ENCODE peak calls at places on chromosomes 12 and 14, in five cellular contexts. One of them, this sample, is unnamed.

GRCh38 chr12:29198901-29199300 is 49.8 kb downstream of the FAR2 start:
- DNase-seq in HFF-Myc: no peak
- DNase-seq in AG10803: no peak
- DNase-seq in glutamatergic neuron: no peak
- DNase-seq in foreskin keratinocyte: peak
- DNase-seq in this sample: no peak

GRCh38 chr14:33996450-33996849 is 45.6 kb upstream of the EGLN3 start:
- DNase-seq in foreskin keratinocyte: no peak
- DNase-seq in glutamatergic neuron: no peak
- DNase-seq in HFF-Myc: no peak
- DNase-seq in AG10803: no peak
- DNase-seq in this sample: no peak

GRCh38 chr12:5081016-5081415 is 37.3 kb downstream of the KCNA5 start:
- DNase-seq in glutamatergic neuron: peak
- DNase-seq in foreskin keratinocyte: no peak
- DNase-seq in AG10803: no peak
- DNase-seq in HFF-Myc: no peak
- DNase-seq in this sample: peak

GRCh38 chr12:73053903-73054302 is 781.7 kb downstream of the TRHDE start:
- DNase-seq in AG10803: no peak
- DNase-seq in foreskin keratinocyte: no peak
- DNase-seq in glutamatergic neuron: no peak
- DNase-seq in HFF-Myc: no peak
- DNase-seq in this sample: no peak

GRCh38 chr12:108309674-108310312 is 29.3 kb downstream of the CMKLR1 start:
- DNase-seq in AG10803: no peak
- DNase-seq in foreskin keratinocyte: no peak
- DNase-seq in glutamatergic neuron: no peak
- DNase-seq in HFF-Myc: no peak
- DNase-seq in this sample: no peak

GRCh38 chr12:76558684-76559276 is 791 bp downstream of the OSBPL8 start:
- DNase-seq in HFF-Myc: no peak
- DNase-seq in AG10803: peak
- DNase-seq in foreskin keratinocyte: no peak
- DNase-seq in glutamatergic neuron: peak
- DNase-seq in this sample: peak

GRCh38 chr12:52683575-52684300 is 3.5 kb upstream of the KRT1 start:
- DNase-seq in foreskin keratinocyte: no peak
- DNase-seq in HFF-Myc: no peak
- DNase-seq in glutamatergic neuron: no peak
- DNase-seq in AG10803: no peak
- DNase-seq in this sample: no peak

GRCh38 chr14:98176910-98177309 is 1095.1 kb downstream of the BCL11B start:
- DNase-seq in glutamatergic neuron: no peak
- DNase-seq in AG10803: no peak
- DNase-seq in HFF-Myc: no peak
- DNase-seq in foreskin keratinocyte: no peak
- DNase-seq in this sample: no peak

GRCh38 chr12:32765906-32766305 is 10.2 kb upstream of the YARS2 start:
- DNase-seq in AG10803: no peak
- DNase-seq in HFF-Myc: no peak
- DNase-seq in glutamatergic neuron: no peak
- DNase-seq in foreskin keratinocyte: no peak
- DNase-seq in this sample: no peak

GRCh38 chr12:51915003-51915625 is 7.8 kb downstream of the ACVRL1 start:
- DNase-seq in AG10803: no peak
- DNase-seq in glutamatergic neuron: no peak
- DNase-seq in foreskin keratinocyte: no peak
- DNase-seq in HFF-Myc: no peak
- DNase-seq in this sample: no peak

GRCh38 chr12:70617450-70617849 is 19.8 kb downstream of the PTPRB start:
- DNase-seq in glutamatergic neuron: no peak
- DNase-seq in AG10803: no peak
- DNase-seq in foreskin keratinocyte: no peak
- DNase-seq in HFF-Myc: no peak
- DNase-seq in this sample: no peak

GRCh38 chr12:16939871-16940306 is 333.9 kb upstream of the LMO3 start:
- DNase-seq in AG10803: peak
- DNase-seq in HFF-Myc: peak
- DNase-seq in glutamatergic neuron: peak
- DNase-seq in foreskin keratinocyte: peak
- DNase-seq in this sample: no peak

GRCh38 chr12:124418791-124419190 is 123.9 kb downstream of the RFLNA start:
- DNase-seq in glutamatergic neuron: no peak
- DNase-seq in HFF-Myc: no peak
- DNase-seq in foreskin keratinocyte: no peak
- DNase-seq in AG10803: no peak
- DNase-seq in this sample: no peak

GRCh38 chr12:114476159-114476558 is 70.2 kb upstream of the TBX5 start:
- DNase-seq in foreskin keratinocyte: no peak
- DNase-seq in AG10803: peak
- DNase-seq in glutamatergic neuron: no peak
- DNase-seq in HFF-Myc: peak
- DNase-seq in this sample: no peak

GRCh38 chr14:55974046-55974582 is 144.1 kb upstream of the PELI2 start:
- DNase-seq in foreskin keratinocyte: no peak
- DNase-seq in AG10803: no peak
- DNase-seq in HFF-Myc: no peak
- DNase-seq in glutamatergic neuron: no peak
- DNase-seq in this sample: no peak

GRCh38 chr12:71303199-71303598 is 136.4 kb upstream of the LGR5 start:
- DNase-seq in HFF-Myc: no peak
- DNase-seq in foreskin keratinocyte: peak
- DNase-seq in glutamatergic neuron: no peak
- DNase-seq in AG10803: no peak
- DNase-seq in this sample: no peak

GRCh38 chr14:72975776-72976175 is 49.5 kb downstream of the DCAF4 start:
- DNase-seq in glutamatergic neuron: no peak
- DNase-seq in foreskin keratinocyte: no peak
- DNase-seq in HFF-Myc: no peak
- DNase-seq in AG10803: no peak
- DNase-seq in this sample: no peak

GRCh38 chr12:12724421-12725085 is 7.4 kb downstream of the CDKN1B start:
- DNase-seq in HFF-Myc: no peak
- DNase-seq in AG10803: no peak
- DNase-seq in glutamatergic neuron: no peak
- DNase-seq in foreskin keratinocyte: no peak
- DNase-seq in this sample: no peak

GRCh38 chr12:82363990-82364389 is 5.7 kb downstream of the METTL25 start:
- DNase-seq in AG10803: no peak
- DNase-seq in foreskin keratinocyte: no peak
- DNase-seq in HFF-Myc: no peak
- DNase-seq in glutamatergic neuron: no peak
- DNase-seq in this sample: no peak

GRCh38 chr12:21888464-21888863 is 52.8 kb downstream of the ABCC9 start:
- DNase-seq in glutamatergic neuron: no peak
- DNase-seq in foreskin keratinocyte: no peak
- DNase-seq in AG10803: no peak
- DNase-seq in HFF-Myc: no peak
- DNase-seq in this sample: no peak

GRCh38 chr14:105974902-105975301 is 448.5 kb downstream of the TMEM121 start:
- DNase-seq in AG10803: no peak
- DNase-seq in foreskin keratinocyte: no peak
- DNase-seq in HFF-Myc: no peak
- DNase-seq in glutamatergic neuron: no peak
- DNase-seq in this sample: no peak

GRCh38 chr12:64389154-64389553 is 1.4 kb downstream of the C12orf56 start:
- DNase-seq in foreskin keratinocyte: no peak
- DNase-seq in AG10803: no peak
- DNase-seq in glutamatergic neuron: no peak
- DNase-seq in HFF-Myc: no peak
- DNase-seq in this sample: no peak

GRCh38 chr12:54740882-54741281 is 92.7 kb upstream of the DCD start:
- DNase-seq in glutamatergic neuron: no peak
- DNase-seq in AG10803: no peak
- DNase-seq in foreskin keratinocyte: no peak
- DNase-seq in HFF-Myc: no peak
- DNase-seq in this sample: no peak

GRCh38 chr12:92608418-92609091 is 94.2 kb upstream of the PLEKHG7 start:
- DNase-seq in AG10803: peak
- DNase-seq in glutamatergic neuron: no peak
- DNase-seq in HFF-Myc: no peak
- DNase-seq in foreskin keratinocyte: no peak
- DNase-seq in this sample: no peak

GRCh38 chr12:45284096-45284901 is 68.4 kb downstream of the ANO6 start:
- DNase-seq in foreskin keratinocyte: no peak
- DNase-seq in HFF-Myc: no peak
- DNase-seq in AG10803: peak
- DNase-seq in glutamatergic neuron: peak
- DNase-seq in this sample: no peak
- TF ChIP-seq CTCF in foreskin keratinocyte: no peak
- TF ChIP-seq CTCF in HFF-Myc: no peak
- TF ChIP-seq CTCF in AG10803: peak
- TF ChIP-seq CTCF in glutamatergic neuron: peak
- TF ChIP-seq CTCF in this sample: no peak

DNA sequence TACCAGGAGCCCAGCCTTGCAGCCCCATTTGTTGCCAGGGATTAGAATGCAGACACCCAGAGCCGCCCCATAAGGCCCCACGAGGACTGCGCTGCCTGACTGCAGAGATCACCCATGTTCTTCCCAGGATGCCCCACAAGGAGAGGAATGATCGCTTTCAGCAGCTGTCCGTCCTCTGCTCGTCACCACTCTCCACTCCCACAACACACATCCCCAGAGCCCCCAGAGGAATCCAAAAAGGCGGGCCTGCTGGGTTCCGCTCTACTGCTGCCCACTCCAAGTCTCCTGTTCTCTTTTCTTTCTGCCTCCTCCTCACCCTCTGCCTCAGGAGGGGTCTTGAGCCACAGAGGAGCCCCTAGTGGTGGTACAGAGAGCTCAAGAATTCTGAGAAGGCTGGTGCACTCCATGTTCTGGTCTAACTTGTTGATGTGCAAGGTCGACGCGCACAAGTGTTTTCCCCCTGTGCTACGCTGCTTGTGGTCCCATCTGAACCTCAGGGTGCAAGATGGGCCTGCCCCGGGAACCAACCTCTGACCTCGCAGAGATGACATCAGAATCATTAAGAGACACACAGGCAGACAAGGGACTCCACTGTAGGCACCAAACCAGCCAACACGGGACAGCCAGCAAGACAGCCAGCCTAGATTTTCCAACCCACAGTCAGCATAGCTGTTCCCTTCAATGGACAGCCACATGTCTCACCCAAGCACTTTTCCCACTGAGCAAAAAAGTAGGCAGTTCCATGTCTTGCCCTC is 30.0 kb downstream of the PXN start:
- DNase-seq in HFF-Myc: no peak
- DNase-seq in AG10803: no peak
- DNase-seq in foreskin keratinocyte: no peak
- DNase-seq in glutamatergic neuron: peak
- DNase-seq in this sample: no peak
- TF ChIP-seq CTCF in HFF-Myc: peak
- TF ChIP-seq CTCF in AG10803: peak
- TF ChIP-seq CTCF in foreskin keratinocyte: no peak
- TF ChIP-seq CTCF in glutamatergic neuron: peak
- TF ChIP-seq CTCF in this sample: no peak

GRCh38 chr12:74538491-74539258 is 1.0 kb downstream of the ATXN7L3B start:
- DNase-seq in foreskin keratinocyte: no peak
- DNase-seq in HFF-Myc: no peak
- DNase-seq in glutamatergic neuron: no peak
- DNase-seq in AG10803: no peak
- DNase-seq in this sample: no peak

GRCh38 chr12:74537707-74538385 is at the start of gene ATXN7L3B:
- DNase-seq in AG10803: peak
- DNase-seq in foreskin keratinocyte: peak
- DNase-seq in HFF-Myc: peak
- DNase-seq in glutamatergic neuron: peak
- DNase-seq in this sample: peak

GRCh38 chr12:74535536-74535935 is 2.1 kb upstream of the ATXN7L3B start:
- DNase-seq in glutamatergic neuron: no peak
- DNase-seq in AG10803: no peak
- DNase-seq in HFF-Myc: no peak
- DNase-seq in foreskin keratinocyte: no peak
- DNase-seq in this sample: no peak

GRCh38 chr12:74539261-74539660 is 1.6 kb downstream of the ATXN7L3B start:
- DNase-seq in glutamatergic neuron: no peak
- DNase-seq in AG10803: no peak
- DNase-seq in HFF-Myc: no peak
- DNase-seq in foreskin keratinocyte: no peak
- DNase-seq in this sample: no peak

DNA sequence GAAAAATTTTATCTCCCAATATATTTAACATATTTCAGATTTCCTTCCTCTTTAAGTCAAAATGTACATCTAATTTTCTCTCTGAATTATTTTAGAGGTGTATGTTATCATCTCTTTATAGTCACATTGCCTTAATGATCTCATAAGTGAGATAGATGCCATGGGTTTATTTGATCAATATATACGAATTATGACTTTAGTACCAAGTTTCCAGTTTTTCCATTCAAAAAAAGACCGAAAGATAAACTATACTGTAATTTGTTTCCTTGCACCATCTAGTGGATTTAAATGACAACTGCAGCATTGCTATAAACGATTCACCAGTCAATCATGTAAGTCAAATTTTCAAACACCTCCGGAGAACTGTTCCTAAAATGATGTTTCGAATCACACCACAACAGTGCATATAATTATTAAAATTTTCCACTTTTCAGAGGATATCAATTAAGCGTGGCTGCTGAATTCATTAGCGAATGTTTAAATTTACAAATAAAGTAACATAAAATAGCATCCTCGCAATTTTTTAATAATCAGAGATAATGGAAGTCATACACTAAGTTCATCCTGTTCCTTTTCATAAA is 419 bp upstream of the ATXN7L3B start:
- DNase-seq in AG10803: peak
- DNase-seq in HFF-Myc: peak
- DNase-seq in foreskin keratinocyte: peak
- DNase-seq in glutamatergic neuron: no peak
- DNase-seq in this sample: no peak
- TF ChIP-seq CTCF in AG10803: peak
- TF ChIP-seq CTCF in HFF-Myc: peak
- TF ChIP-seq CTCF in foreskin keratinocyte: peak
- TF ChIP-seq CTCF in glutamatergic neuron: peak
- TF ChIP-seq CTCF in this sample: peak

GRCh38 chr12:118122264-118122663 is 13.7 kb upstream of the PEBP1 start:
- DNase-seq in glutamatergic neuron: no peak
- DNase-seq in HFF-Myc: no peak
- DNase-seq in foreskin keratinocyte: no peak
- DNase-seq in AG10803: no peak
- DNase-seq in this sample: no peak

GRCh38 chr12:118120579-118121363 is 15.2 kb upstream of the PEBP1 start:
- DNase-seq in foreskin keratinocyte: no peak
- DNase-seq in AG10803: peak
- DNase-seq in glutamatergic neuron: peak
- DNase-seq in HFF-Myc: peak
- DNase-seq in this sample: peak

GRCh38 chr12:118124333-118124874 is 11.5 kb upstream of the PEBP1 start:
- DNase-seq in glutamatergic neuron: no peak
- DNase-seq in foreskin keratinocyte: no peak
- DNase-seq in HFF-Myc: no peak
- DNase-seq in AG10803: no peak
- DNase-seq in this sample: no peak

DNA sequence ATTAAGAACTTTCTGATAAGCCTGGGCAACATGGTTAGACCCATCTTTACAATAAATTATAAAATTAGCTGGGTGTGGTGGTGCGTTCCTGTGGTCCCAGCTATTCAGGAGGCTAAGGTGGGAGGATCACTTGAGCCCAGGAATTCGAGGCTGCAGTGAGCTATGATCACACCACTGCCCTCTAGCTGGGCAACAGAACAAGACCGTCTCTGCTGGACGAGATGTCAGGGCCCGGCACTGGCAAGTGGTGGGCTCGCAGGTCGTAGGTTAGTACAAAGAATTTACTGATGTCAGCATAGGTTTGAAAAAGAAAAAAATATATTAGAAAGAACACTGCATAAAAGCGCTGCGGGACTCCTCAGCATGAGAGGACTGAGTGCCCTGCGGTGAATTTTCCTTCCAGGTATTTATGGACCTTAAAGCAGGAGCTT is 15.7 kb upstream of the VSIG10 start:
- DNase-seq in glutamatergic neuron: no peak
- DNase-seq in AG10803: no peak
- DNase-seq in foreskin keratinocyte: no peak
- DNase-seq in HFF-Myc: no peak
- DNase-seq in this sample: no peak
- TF ChIP-seq CTCF in glutamatergic neuron: no peak
- TF ChIP-seq CTCF in AG10803: no peak
- TF ChIP-seq CTCF in foreskin keratinocyte: no peak
- TF ChIP-seq CTCF in HFF-Myc: no peak
- TF ChIP-seq CTCF in this sample: no peak